ENCODE peak calls at places on chromosomes 3 and 15, in six cellular contexts. T, Z, G, Y, F and C are unnamed samples.

GRCh38 chr15:34889486-34889885 is 80.1 kb downstream of the AQR start:
- DNase-seq in T (no peak), Z (no peak), G (no peak), Y (no peak), F (peak; percentile 41), C (no peak)

GRCh38 chr3:54356299-54357037 is 234.1 kb downstream of the CACNA2D3 start:
- DNase-seq in T (no peak), Z (no peak), G (peak; percentile 41), Y (no peak), F (peak; percentile 35), C (no peak)

GRCh38 chr3:13234664-13235063 is 161.4 kb upstream of the IQSEC1 start:
- DNase-seq in T (no peak), Z (no peak), G (no peak), Y (no peak), F (no peak), C (no peak)

GRCh38 chr3:41710646-41711388 is 251.1 kb downstream of the ULK4 start:
- DNase-seq in T (peak; percentile 43), Z (peak; percentile 22), G (no peak), Y (no peak), F (peak; percentile 87), C (peak; percentile 25)

GRCh38 chr3:50587806-50588758 is 18.8 kb downstream of the HEMK1 start:
- DNase-seq in T (no peak), Z (no peak), G (no peak), Y (no peak), F (no peak), C (no peak)

GRCh38 chr3:151210676-151211381 is 7.8 kb upstream of the GPR171 start:
- DNase-seq in T (no peak), Z (no peak), G (no peak), Y (no peak), F (no peak), C (no peak)

GRCh38 chr3:104763007-104763406 is 603.7 kb upstream of the ALCAM start:
- DNase-seq in T (peak; percentile 7), Z (peak; percentile 8), G (peak; percentile 3), Y (no peak), F (peak; percentile 51), C (no peak)

GRCh38 chr3:156359337-156359736 is 195.6 kb downstream of the SSR3 start:
- DNase-seq in T (no peak), Z (no peak), G (no peak), Y (no peak), F (no peak), C (no peak)

GRCh38 chr15:70248116-70249025 is 150.7 kb upstream of the TLE3 start:
- DNase-seq in T (peak; percentile 40), Z (no peak), G (no peak), Y (no peak), F (no peak), C (peak; percentile 19)

GRCh38 chr15:69793436-69793782 is 304.3 kb downstream of the TLE3 start:
- DNase-seq in T (no peak), Z (no peak), G (no peak), Y (no peak), F (no peak), C (no peak)

GRCh38 chr15:45102226-45102625 is 11.7 kb downstream of the DUOX2 start:
- DNase-seq in T (no peak), Z (no peak), G (no peak), Y (no peak), F (no peak), C (no peak)

GRCh38 chr3:39095778-39096177 is 11.6 kb downstream of the GORASP1 start:
- DNase-seq in T (no peak), Z (no peak), G (no peak), Y (no peak), F (no peak), C (no peak)

GRCh38 chr3:51522273-51522981 is 16.1 kb upstream of the RAD54L2 start:
- DNase-seq in T (no peak), Z (no peak), G (no peak), Y (no peak), F (no peak), C (no peak)

GRCh38 chr3:190718097-190718496 is 144.4 kb downstream of the GMNC start:
- DNase-seq in T (no peak), Z (no peak), G (no peak), Y (no peak), F (no peak), C (no peak)

GRCh38 chr3:110381992-110382391 is 689.6 kb upstream of the NECTIN3 start:
- DNase-seq in T (no peak), Z (no peak), G (no peak), Y (no peak), F (no peak), C (no peak)

GRCh38 chr15:76576526-76577279 is 240.1 kb downstream of the ISL2 start:
- DNase-seq in T (no peak), Z (no peak), G (peak; percentile 22), Y (no peak), F (peak; percentile 71), C (no peak)

GRCh38 chr3:95905182-95905581 is 909.2 kb upstream of the EPHA6 start:
- DNase-seq in T (no peak), Z (no peak), G (no peak), Y (no peak), F (no peak), C (no peak)

GRCh38 chr15:69568621-69569020 is 116.0 kb downstream of the RPLP1 start:
- DNase-seq in T (peak; percentile 56), Z (peak; percentile 53), G (no peak), Y (no peak), F (peak; percentile 64), C (no peak)

GRCh38 chr15:95295905-95296618 is 1034.4 kb upstream of the NR2F2 start:
- DNase-seq in T (peak; percentile 7), Z (no peak), G (no peak), Y (no peak), F (peak; percentile 60), C (no peak)

GRCh38 chr3:168096210-168096795 is 579 bp upstream of the GOLIM4 start:
- DNase-seq in T (peak; percentile 67), Z (peak; percentile 69), G (peak; percentile 78), Y (peak; percentile 76), F (peak; percentile 92), C (peak; percentile 82)

GRCh38 chr3:46856576-46857471 is 6.4 kb downstream of the MYL3 start:
- DNase-seq in T (no peak), Z (no peak), G (no peak), Y (no peak), F (no peak), C (no peak)

GRCh38 chr3:177180506-177180905 is 16.8 kb downstream of the TBL1XR1 start:
- DNase-seq in T (no peak), Z (no peak), G (no peak), Y (no peak), F (no peak), C (no peak)

GRCh38 chr15:100602822-100603393 is 519 bp downstream of the ASB7 start:
- DNase-seq in T (no peak), Z (no peak), G (no peak), Y (no peak), F (peak; percentile 17), C (no peak)

GRCh38 chr15:62275818-62276217 is 110.7 kb upstream of the C2CD4B start:
- DNase-seq in T (no peak), Z (no peak), G (no peak), Y (no peak), F (no peak), C (no peak)

GRCh38 chr3:53551324-53551723 is 56.9 kb downstream of the CACNA1D start:
- DNase-seq in T (no peak), Z (no peak), G (no peak), Y (no peak), F (no peak), C (no peak)

GRCh38 chr15:53536479-53537120 is 222.9 kb downstream of the WDR72 start:
- DNase-seq in T (no peak), Z (no peak), G (no peak), Y (no peak), F (no peak), C (no peak)

GRCh38 chr15:39357478-39358268 is 223.2 kb upstream of the THBS1 start:
- DNase-seq in T (no peak), Z (no peak), G (no peak), Y (no peak), F (peak; percentile 70), C (no peak)

GRCh38 chr3:80750637-80751036 is 982.8 kb upstream of the ROBO1 start:
- DNase-seq in T (no peak), Z (no peak), G (no peak), Y (no peak), F (no peak), C (no peak)